ENCODE peak calls at places on chromosomes 12 and 14, in nine cellular contexts. R, G, J, D, F, B, Y, L and Q are unnamed samples. For H3K9me3, the result is how much of the 10 kb centered on the place peaks cover.

GRCh38 chr14:96424104-96424989 is 32.4 kb downstream of the AK7 start:
- DNase-seq in F (no peak), Y (peak), J (peak), G (peak), R (peak), B (peak), D (peak), L (peak), Q (no peak)

GRCh38 chr12:117854339-117855012 is 114.3 kb downstream of the KSR2 start:
- DNase-seq in Y (no peak), J (no peak), B (peak), F (no peak), R (peak), L (peak), G (peak), D (peak), Q (no peak)

GRCh38 chr12:112409064-112409905 is at the start of gene RPL6:
- DNase-seq in Y (peak), D (peak), R (peak), B (peak), J (peak), L (peak), G (peak), F (peak), Q (peak)

GRCh38 chr14:59305836-59306555 is 117.5 kb downstream of the DAAM1 start:
- DNase-seq in R (no peak), B (no peak), Y (no peak), D (peak), L (no peak), J (no peak), G (no peak), F (no peak), Q (no peak)

GRCh38 chr14:102363182-102363952 is 626 bp downstream of the TECPR2 start:
- DNase-seq in L (peak), F (no peak), G (no peak), J (peak), B (peak), D (peak), R (peak), Y (peak), Q (no peak)

GRCh38 chr12:132222096-132222807 is 78.0 kb downstream of the NOC4L start:
- DNase-seq in Y (no peak), F (no peak), J (no peak), L (peak), R (peak), D (peak), G (peak), B (peak), Q (no peak)

GRCh38 chr12:32609966-32610365 is 69.1 kb upstream of the DNM1L start:
- DNase-seq in D (no peak), R (no peak), L (no peak), J (no peak), Y (no peak), G (no peak), F (no peak), B (no peak), Q (no peak)

GRCh38 chr12:19021646-19022045 is 107.9 kb upstream of the PLEKHA5 start:
- DNase-seq in R (peak), D (no peak), F (no peak), G (no peak), Y (no peak), L (no peak), J (no peak), B (no peak), Q (no peak)

GRCh38 chr12:17810399-17810798 is 279.6 kb downstream of the RERGL start:
- DNase-seq in L (no peak), R (no peak), B (no peak), J (no peak), D (no peak), F (no peak), Y (no peak), G (no peak), Q (no peak)

GRCh38 chr12:43396671-43397070 is 155.3 kb downstream of the ADAMTS20 start:
- DNase-seq in Y (no peak), F (no peak), G (no peak), R (no peak), B (no peak), J (no peak), D (no peak), L (no peak), Q (no peak)

GRCh38 chr12:34599530-34600513 is 577.5 kb downstream of the ALG10 start:
- DNase-seq in Y (no peak), B (no peak), F (no peak), J (no peak), G (no peak), D (no peak), L (no peak), R (no peak), Q (peak)

GRCh38 chr14:100838493-100839440 is 12.8 kb downstream of the MEG3 start:
- DNase-seq in F (no peak), D (peak), L (peak), B (no peak), R (no peak), J (no peak), Y (no peak), G (peak), Q (no peak)

GRCh38 chr12:68497702-68498101 is 113.0 kb upstream of the RAP1B start:
- DNase-seq in Y (peak), F (no peak), G (no peak), B (peak), L (no peak), J (no peak), D (peak), R (no peak), Q (no peak)

GRCh38 chr14:82636426-82636825 is 1102.8 kb upstream of the SEL1L start:
- DNase-seq in G (no peak), R (no peak), F (no peak), D (no peak), L (no peak), Y (no peak), J (no peak), B (no peak), Q (no peak)

GRCh38 chr12:109840349-109841073 is 7.3 kb upstream of the TRPV4 start:
- DNase-seq in D (peak), G (no peak), B (peak), Y (no peak), R (no peak), F (no peak), L (peak), J (no peak), Q (no peak)

GRCh38 chr12:69405466-69405865 is 45.9 kb downstream of the YEATS4 start:
- DNase-seq in F (peak), D (peak), B (peak), G (no peak), L (no peak), Y (peak), R (peak), J (no peak), Q (no peak)

GRCh38 chr12:55624056-55624455 is 12.6 kb upstream of the OR10P1 start:
- DNase-seq in Y (no peak), F (no peak), B (peak), L (no peak), R (no peak), G (no peak), J (no peak), D (no peak), Q (no peak)

GRCh38 chr12:23421556-23421955 is 527.9 kb downstream of the SOX5 start:
- DNase-seq in F (no peak), L (no peak), G (no peak), D (no peak), R (no peak), Y (no peak), B (no peak), J (no peak), Q (no peak)

GRCh38 chr12:114218136-114218535 is 187.8 kb downstream of the TBX5 start:
- DNase-seq in D (peak), Y (no peak), J (no peak), B (peak), F (no peak), R (no peak), L (no peak), G (no peak), Q (no peak)

GRCh38 chr12:80598004-80598606 is 109.3 kb upstream of the MYF6 start:
- DNase-seq in F (no peak), L (peak), J (no peak), Y (peak), B (peak), R (peak), G (peak), D (peak), Q (no peak)

GRCh38 chr14:55071870-55072640 is 20.6 kb downstream of the MAPK1IP1L start:
- DNase-seq in L (no peak), R (no peak), B (peak), D (peak), Y (peak), J (peak), G (no peak), F (no peak), Q (no peak)

GRCh38 chr12:132199526-132200319 is 55.5 kb downstream of the NOC4L start:
- DNase-seq in R (no peak), F (no peak), B (no peak), Y (no peak), J (no peak), G (no peak), D (no peak), L (no peak), Q (no peak)

GRCh38 chr12:49627752-49628360 is 4.5 kb downstream of the PRPF40B start:
- DNase-seq in J (no peak), F (no peak), Y (no peak), R (no peak), G (no peak), D (peak), B (peak), L (no peak), Q (no peak)

GRCh38 chr12:52358575-52359350 is 8.5 kb downstream of the KRT85 start:
- DNase-seq in D (no peak), L (no peak), R (no peak), F (no peak), J (no peak), B (no peak), Y (no peak), G (no peak), Q (no peak)

GRCh38 chr14:74619672-74620131 is 7.7 kb upstream of the LTBP2 start:
- DNase-seq in B (peak), G (no peak), F (peak), R (peak), D (peak), L (no peak), Y (no peak), J (no peak), Q (no peak)

GRCh38 chr12:20624718-20625117 is 70.4 kb upstream of the SLCO1C1 start:
- DNase-seq in R (no peak), D (peak), G (peak), L (peak), B (no peak), Y (no peak), F (no peak), J (no peak), Q (no peak)

GRCh38 chr14:20262642-20263128 is 23.6 kb downstream of the OR11H4 start:
- DNase-seq in J (no peak), L (no peak), R (no peak), B (peak), G (no peak), D (peak), Y (peak), F (no peak), Q (no peak)

GRCh38 chr14:61545716-61546455 is 149.4 kb upstream of the HIF1A start:
- DNase-seq in F (no peak), J (no peak), Y (no peak), G (no peak), R (no peak), L (no peak), B (no peak), D (no peak), Q (no peak)

GRCh38 chr14:63361790-63362189 is 43.1 kb upstream of the GPHB5 start:
- DNase-seq in Y (no peak), D (no peak), L (no peak), F (no peak), B (no peak), J (no peak), G (no peak), R (no peak), Q (no peak)

GRCh38 chr12:47964102-47964723 is 817 bp downstream of the TMEM106C start:
- DNase-seq in G (no peak), J (peak), R (peak), D (peak), F (peak), Y (no peak), L (peak), B (peak), Q (no peak)

GRCh38 chr12:55728185-55728931 is 451 bp downstream of the CD63 start:
- DNase-seq in L (peak), B (peak), R (peak), Y (no peak), F (peak), D (peak), G (peak), J (no peak), Q (no peak)

GRCh38 chr12:122079038-122079531 is 529 bp downstream of the MLXIP start:
- DNase-seq in R (peak), L (peak), F (peak), Y (no peak), J (no peak), B (peak), G (no peak), D (peak), Q (no peak)

GRCh38 chr14:104281768-104282301 is 143.4 kb downstream of the KIF26A start:
- DNase-seq in Y (no peak), L (no peak), F (peak), D (no peak), R (peak), J (no peak), G (no peak), B (no peak), Q (no peak)

GRCh38 chr12:42769455-42769854 is 179.9 kb upstream of the PRICKLE1 start:
- DNase-seq in F (no peak), L (no peak), G (no peak), B (no peak), J (no peak), Y (no peak), D (no peak), R (no peak), Q (no peak)

GRCh38 chr14:89634037-89634436 is 217.0 kb upstream of the FOXN3 start:
- DNase-seq in R (no peak), B (no peak), G (no peak), L (no peak), D (no peak), F (no peak), J (no peak), Y (no peak), Q (no peak)

DNA sequence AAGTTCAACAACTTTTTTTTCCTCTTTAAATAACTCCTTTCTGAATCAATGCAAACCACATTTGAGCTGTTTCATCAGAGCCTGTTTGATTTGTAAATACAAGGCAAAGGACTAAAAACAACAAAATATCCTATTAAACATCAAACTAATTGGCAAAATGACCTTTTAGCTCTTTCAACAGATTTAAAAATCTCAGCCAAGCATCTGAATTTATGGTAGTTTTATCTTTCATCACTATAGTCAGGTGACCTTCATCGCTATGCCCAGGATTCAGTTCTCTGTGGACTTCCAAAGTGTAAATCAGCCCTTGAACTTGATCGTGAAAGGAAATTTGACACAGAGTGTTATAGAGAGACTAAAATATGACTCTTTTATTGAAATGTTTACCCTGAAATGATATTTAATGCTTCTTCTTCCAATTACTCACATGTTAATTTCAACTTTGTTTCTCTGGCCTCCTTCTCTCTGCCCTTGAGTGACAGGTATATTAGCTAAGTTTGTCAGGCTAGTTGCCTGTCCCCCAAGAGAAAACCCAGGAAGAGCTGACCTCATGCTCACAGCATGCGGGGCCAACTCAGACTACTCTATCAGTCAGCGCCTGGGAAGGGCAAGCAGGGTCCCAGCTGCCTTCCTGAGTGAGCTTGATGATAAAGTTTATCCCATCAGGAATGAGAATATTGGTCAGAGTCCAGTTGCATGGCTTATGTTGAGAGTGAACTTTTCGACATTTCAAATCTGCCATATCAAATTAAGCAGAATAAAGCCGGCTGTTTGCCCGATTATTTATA is 1554.3 kb upstream of the FLRT2 start:
- DNase-seq in D (no peak), R (peak), B (no peak), Y (no peak), G (peak), F (no peak), J (no peak), L (no peak), Q (no peak)
- H3K9me3 ChIP-seq in D (under half), R (under half), B (under half), Y (under half), G (under half), F (under half), J (under half), L (under half), Q (under half)

GRCh38 chr12:130714091-130714590 is 2.0 kb downstream of the RIMBP2 start:
- DNase-seq in R (no peak), G (peak), L (peak), F (no peak), Y (no peak), J (no peak), D (no peak), B (no peak), Q (no peak)

GRCh38 chr12:130714591-130715149 is 1.4 kb downstream of the RIMBP2 start:
- DNase-seq in B (no peak), L (peak), R (no peak), G (peak), F (peak), D (no peak), J (no peak), Y (no peak), Q (no peak)

GRCh38 chr12:130716918-130717306 is 813 bp upstream of the RIMBP2 start:
- DNase-seq in L (peak), Y (no peak), J (no peak), G (no peak), B (no peak), F (no peak), R (no peak), D (no peak), Q (no peak)

GRCh38 chr12:130715996-130716917 is at the start of gene RIMBP2:
- DNase-seq in L (peak), J (no peak), Y (no peak), G (peak), F (peak), D (peak), B (peak), R (peak), Q (no peak)

DNA sequence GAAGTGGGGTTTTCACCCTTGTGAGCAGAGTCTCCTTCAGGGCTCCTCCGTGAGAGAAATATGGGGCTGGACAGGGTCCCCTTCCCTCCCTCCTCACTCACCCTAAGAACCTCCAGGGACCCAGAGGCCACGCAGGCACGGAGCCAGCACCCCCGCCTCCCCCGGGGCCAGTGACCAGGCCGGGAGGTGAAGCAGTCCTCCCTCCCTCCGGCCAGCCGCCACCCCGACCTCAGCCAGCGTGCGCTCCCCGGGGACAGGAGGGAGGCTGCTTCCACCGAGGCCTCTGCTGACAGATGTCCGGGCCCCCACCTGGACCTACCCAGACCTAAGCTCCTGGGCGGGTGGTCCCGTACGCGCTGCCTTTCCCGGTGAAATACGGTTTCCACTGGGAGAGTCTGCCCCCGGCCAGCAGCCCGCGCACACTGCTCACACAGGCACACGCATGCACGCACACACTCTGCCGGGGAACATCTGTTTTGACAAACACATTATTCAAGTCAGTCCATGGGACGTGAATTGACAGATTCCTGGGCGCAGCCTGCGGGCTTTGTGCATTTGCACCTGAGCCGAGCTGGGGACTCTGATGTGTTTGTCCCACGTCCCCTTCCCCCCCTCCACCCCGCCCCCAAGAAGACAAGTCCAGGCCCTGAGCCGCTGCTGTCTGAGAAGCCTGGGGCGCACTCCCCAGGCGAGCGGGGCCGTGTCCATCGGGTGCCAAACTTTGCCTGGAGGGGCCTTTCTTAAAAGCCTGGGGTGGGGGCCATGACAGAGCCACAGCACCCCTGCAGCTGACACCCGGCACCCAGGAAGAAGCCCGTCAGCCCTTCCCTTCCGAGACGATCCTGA is 726 bp downstream of the RIMBP2 start:
- DNase-seq in B (no peak), J (no peak), L (peak), G (peak), F (no peak), R (no peak), D (no peak), Y (no peak), Q (no peak)
- H3K4me3 ChIP-seq in B (no peak), J (no peak), L (peak), G (peak), F (peak), R (no peak), D (no peak), Y (peak), Q (peak)

DNA sequence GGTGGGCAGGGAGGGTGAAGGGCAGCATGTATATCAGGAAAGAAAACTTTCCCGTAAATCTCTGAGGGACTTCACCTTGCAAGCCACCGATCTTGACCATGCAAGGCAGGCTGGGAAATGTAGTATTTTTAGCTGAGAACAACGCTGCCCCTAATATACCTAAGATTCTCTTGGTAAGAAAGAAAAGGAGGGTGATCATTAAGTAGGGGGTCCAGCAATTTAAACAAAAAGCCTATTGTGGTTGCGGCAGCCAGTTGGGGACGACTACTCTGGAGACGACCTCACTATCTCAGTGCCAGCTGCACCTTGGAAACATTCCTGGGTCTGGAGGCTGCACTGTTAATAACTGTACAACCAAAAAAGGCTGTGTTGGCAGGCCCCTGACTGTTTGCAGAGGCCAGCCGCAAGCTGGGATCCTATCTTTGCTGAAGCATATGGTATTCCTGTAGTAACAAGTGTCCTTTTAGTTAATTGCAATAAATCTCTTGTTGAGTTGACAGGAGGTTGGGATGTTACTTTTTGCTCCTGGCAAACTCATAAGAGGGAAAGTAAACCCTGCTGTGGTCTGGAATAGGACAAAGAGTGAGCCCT is 6.4 kb downstream of the APOLD1 start:
- DNase-seq in F (no peak), L (no peak), G (peak), B (no peak), Y (no peak), J (no peak), D (peak), R (no peak), Q (no peak)
- H3K27ac ChIP-seq in F (peak), L (no peak), G (peak), B (no peak), Y (peak), J (no peak), D (no peak), R (no peak), Q (peak)

GRCh38 chr14:40367717-40368116 is 935.5 kb upstream of the FBXO33 start:
- DNase-seq in F (no peak), Y (no peak), G (no peak), B (no peak), J (no peak), L (no peak), R (no peak), D (no peak), Q (no peak)

GRCh38 chr14:40368314-40368713 is 936.1 kb upstream of the FBXO33 start:
- DNase-seq in D (no peak), B (no peak), Y (no peak), F (no peak), G (no peak), R (no peak), L (no peak), J (no peak), Q (no peak)

GRCh38 chr14:40371011-40371410 is 938.8 kb upstream of the FBXO33 start:
- DNase-seq in G (no peak), L (no peak), Y (no peak), B (no peak), F (no peak), R (no peak), D (no peak), J (no peak), Q (no peak)

GRCh38 chr14:40362856-40363255 is 930.6 kb upstream of the FBXO33 start:
- DNase-seq in J (no peak), L (peak), D (no peak), G (no peak), Y (no peak), B (no peak), R (no peak), F (no peak), Q (no peak)

GRCh38 chr14:40365305-40365704 is 933.1 kb upstream of the FBXO33 start:
- DNase-seq in J (no peak), Y (no peak), F (no peak), R (no peak), L (no peak), B (no peak), G (no peak), D (no peak), Q (no peak)
- H3K9me3 ChIP-seq in J (under half), Y (under half), F (under half), R (under half), L (under half), B (under half), G (under half), D (under half), Q (under half)